ENCODE peak calls at places on chromosomes 7 and 10, in four cellular contexts. P, J, Z and U are unnamed samples.

GRCh38 chr10:4772202-4772570 is 53.8 kb upstream of the AKR1E2 start:
- DNase-seq in P (no peak), J (no peak), Z (no peak), U (no peak)

GRCh38 chr10:15684768-15685167 is 35.0 kb downstream of the ITGA8 start:
- DNase-seq in P (no peak), J (no peak), Z (no peak), U (no peak)

GRCh38 chr7:6385110-6385792 is 62.5 kb downstream of the DAGLB start:
- DNase-seq in P (peak; percentile 95), J (peak; percentile 80), Z (no peak), U (no peak)

GRCh38 chr10:31004611-31005193 is 27.0 kb downstream of the ZNF438 start:
- DNase-seq in P (peak; percentile 94), J (no peak), Z (no peak), U (no peak)

GRCh38 chr10:75398630-75399460 is 2.7 kb downstream of the ZNF503 start:
- DNase-seq in P (no peak), J (peak; percentile 46), Z (no peak), U (no peak)

GRCh38 chr10:117818696-117819095 is 228.0 kb downstream of the RAB11FIP2 start:
- DNase-seq in P (no peak), J (no peak), Z (no peak), U (no peak)

GRCh38 chr7:136293841-136294391 is 316.8 kb upstream of the MTPN start:
- DNase-seq in P (no peak), J (no peak), Z (no peak), U (no peak)

GRCh38 chr10:102648889-102649752 is 4.8 kb downstream of the TRIM8 start:
- DNase-seq in P (no peak), J (no peak), Z (peak; percentile 47), U (no peak)

GRCh38 chr7:104855826-104856225 is 158.2 kb upstream of the KMT2E start:
- DNase-seq in P (no peak), J (no peak), Z (no peak), U (no peak)

GRCh38 chr10:100364735-100365391 is 17.8 kb downstream of the SCD start:
- DNase-seq in P (peak; percentile 50), J (peak; percentile 89), Z (no peak), U (no peak)

GRCh38 chr7:138967159-138967558 is 14.0 kb downstream of the KIAA1549 start:
- DNase-seq in P (no peak), J (no peak), Z (no peak), U (no peak)

GRCh38 chr10:29725133-29725720 is 90.5 kb upstream of the SVIL start:
- DNase-seq in P (no peak), J (peak; percentile 70), Z (no peak), U (no peak)

GRCh38 chr7:90595801-90596683 is at the start of gene CDK14:
- DNase-seq in P (peak; percentile 39), J (peak; percentile 92), Z (peak; percentile 16), U (peak; percentile 59)

GRCh38 chr7:127891144-127891543 is 140.1 kb downstream of the LRRC4 start:
- DNase-seq in P (no peak), J (no peak), Z (no peak), U (no peak)

GRCh38 chr7:12456506-12456905 is 52.8 kb upstream of the VWDE start:
- DNase-seq in P (peak; percentile 28), J (no peak), Z (no peak), U (no peak)